ENCODE peak calls at places on chromosomes 1 and 21, in four cellular contexts. One of them, this sample, is unnamed.

GRCh38 chr1:181013144-181013543 is 9.5 kb downstream of the STX6 start:
- DNase-seq in GM12878: no peak
- DNase-seq in WTC11: no peak
- DNase-seq in K562: no peak
- DNase-seq in this sample: peak

GRCh38 chr1:8122160-8122476 is 96.0 kb upstream of the ERRFI1 start:
- DNase-seq in GM12878: no peak
- DNase-seq in WTC11: no peak
- DNase-seq in K562: peak
- DNase-seq in this sample: no peak

GRCh38 chr1:183633676-183634343 is 1.8 kb downstream of the ARPC5 start:
- DNase-seq in GM12878: peak
- DNase-seq in WTC11: no peak
- DNase-seq in K562: no peak
- DNase-seq in this sample: peak

GRCh38 chr1:59697138-59697811 is 117.5 kb upstream of the HOOK1 start:
- DNase-seq in GM12878: no peak
- DNase-seq in WTC11: no peak
- DNase-seq in K562: no peak
- DNase-seq in this sample: peak

GRCh38 chr1:198018529-198018928 is 101.4 kb downstream of the LHX9 start:
- DNase-seq in GM12878: no peak
- DNase-seq in WTC11: no peak
- DNase-seq in K562: no peak
- DNase-seq in this sample: no peak

GRCh38 chr1:36650200-36651065 is 167.7 kb upstream of the CSF3R start:
- DNase-seq in GM12878: no peak
- DNase-seq in WTC11: peak
- DNase-seq in K562: peak
- DNase-seq in this sample: peak

GRCh38 chr1:60989745-60990718 is 92.3 kb upstream of the NFIA start:
- DNase-seq in GM12878: no peak
- DNase-seq in WTC11: no peak
- DNase-seq in K562: no peak
- DNase-seq in this sample: no peak

GRCh38 chr1:218760601-218761570 is 412.8 kb upstream of the LYPLAL1 start:
- DNase-seq in GM12878: no peak
- DNase-seq in WTC11: no peak
- DNase-seq in K562: no peak
- DNase-seq in this sample: no peak

GRCh38 chr1:54645806-54646676 is 4.5 kb downstream of the MROH7 start:
- DNase-seq in GM12878: no peak
- DNase-seq in WTC11: no peak
- DNase-seq in K562: peak
- DNase-seq in this sample: no peak

GRCh38 chr1:14516974-14517812 is 81.3 kb upstream of the KAZN start:
- DNase-seq in GM12878: peak
- DNase-seq in WTC11: no peak
- DNase-seq in K562: no peak
- DNase-seq in this sample: no peak

GRCh38 chr1:244173765-244174164 is 122.7 kb downstream of the ZBTB18 start:
- DNase-seq in GM12878: no peak
- DNase-seq in WTC11: no peak
- DNase-seq in K562: no peak
- DNase-seq in this sample: no peak

GRCh38 chr1:160993544-160993943 is 27.4 kb downstream of the F11R start:
- DNase-seq in GM12878: no peak
- DNase-seq in WTC11: no peak
- DNase-seq in K562: no peak
- DNase-seq in this sample: peak

GRCh38 chr1:207084241-207084640 is 4.4 kb upstream of the C4BPB start:
- DNase-seq in GM12878: no peak
- DNase-seq in WTC11: no peak
- DNase-seq in K562: no peak
- DNase-seq in this sample: no peak

GRCh38 chr1:20153000-20153418 is 13.9 kb downstream of the PLA2G2F start:
- DNase-seq in GM12878: no peak
- DNase-seq in WTC11: peak
- DNase-seq in K562: no peak
- DNase-seq in this sample: no peak

GRCh38 chr21:25639167-25639921 is at the start of gene JAM2:
- DNase-seq in GM12878: no peak
- DNase-seq in WTC11: peak
- DNase-seq in K562: no peak
- DNase-seq in this sample: no peak

GRCh38 chr1:64453695-64454094 is 16.2 kb upstream of the CACHD1 start:
- DNase-seq in GM12878: no peak
- DNase-seq in WTC11: no peak
- DNase-seq in K562: no peak
- DNase-seq in this sample: no peak

GRCh38 chr1:208534979-208535378 is 290.8 kb upstream of the PLXNA2 start:
- DNase-seq in GM12878: no peak
- DNase-seq in WTC11: no peak
- DNase-seq in K562: no peak
- DNase-seq in this sample: no peak

GRCh38 chr1:214335567-214335966 is 54.6 kb downstream of the SMYD2 start:
- DNase-seq in GM12878: no peak
- DNase-seq in WTC11: no peak
- DNase-seq in K562: no peak
- DNase-seq in this sample: no peak

GRCh38 chr1:214330715-214331114 is 49.8 kb downstream of the SMYD2 start:
- DNase-seq in GM12878: no peak
- DNase-seq in WTC11: no peak
- DNase-seq in K562: no peak
- DNase-seq in this sample: no peak

GRCh38 chr1:214331827-214332423 is 51.0 kb downstream of the SMYD2 start:
- DNase-seq in GM12878: no peak
- DNase-seq in WTC11: peak
- DNase-seq in K562: peak
- DNase-seq in this sample: peak

GRCh38 chr1:214331180-214331579 is 50.2 kb downstream of the SMYD2 start:
- DNase-seq in GM12878: no peak
- DNase-seq in WTC11: no peak
- DNase-seq in K562: no peak
- DNase-seq in this sample: no peak

DNA sequence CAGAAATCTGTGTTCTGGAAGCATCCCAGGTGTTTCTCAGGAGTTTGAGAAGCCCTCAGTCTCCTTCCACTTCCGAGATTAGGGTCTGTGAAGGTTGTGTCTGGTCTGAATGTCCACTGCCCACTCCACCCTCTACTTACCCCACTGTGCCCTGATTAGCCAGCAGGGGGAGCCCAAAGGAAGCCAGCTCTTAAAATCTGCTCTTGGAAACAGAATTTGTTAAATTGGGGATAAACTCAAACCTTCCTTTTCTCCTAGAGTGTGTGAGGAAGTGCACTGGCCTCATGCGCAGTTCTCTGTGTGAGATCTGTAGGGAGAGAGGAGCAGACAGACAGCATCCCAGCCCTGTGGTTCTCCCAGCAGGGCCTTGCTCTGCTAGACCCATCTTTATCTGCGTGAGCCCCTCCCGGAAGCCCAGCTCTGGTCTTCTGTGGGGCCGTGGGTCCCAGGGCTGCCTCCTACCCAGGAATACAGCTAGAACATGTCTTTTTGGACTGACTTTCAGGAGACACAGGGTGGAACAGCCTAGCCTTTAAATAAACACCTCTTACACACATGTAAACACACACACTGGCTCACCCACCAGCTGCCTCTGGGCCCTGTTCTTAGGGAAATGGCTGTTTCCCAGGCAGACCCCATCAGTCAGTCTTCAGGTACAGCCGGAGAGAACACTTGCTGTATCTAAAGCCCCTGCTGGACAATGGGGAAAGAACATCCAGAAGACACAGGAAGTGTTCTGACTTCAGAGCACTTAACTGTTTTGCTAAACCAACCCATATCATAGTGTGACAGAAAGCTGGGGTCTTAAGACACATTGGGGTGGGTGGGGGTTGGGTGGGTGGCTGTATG is 52.2 kb downstream of the SMYD2 start:
- DNase-seq in GM12878: no peak
- DNase-seq in WTC11: peak
- DNase-seq in K562: peak
- DNase-seq in this sample: peak
- TF ChIP-seq NR2C2 in GM12878: no peak
- TF ChIP-seq NR2C2 in WTC11: no peak
- TF ChIP-seq NR2C2 in K562: no peak
- TF ChIP-seq NR2C2 in this sample: no peak

GRCh38 chr1:221963742-221964141 is 221.9 kb upstream of the DUSP10 start:
- DNase-seq in GM12878: no peak
- DNase-seq in WTC11: no peak
- DNase-seq in K562: no peak
- DNase-seq in this sample: no peak

GRCh38 chr1:221962385-221962784 is 220.5 kb upstream of the DUSP10 start:
- DNase-seq in GM12878: no peak
- DNase-seq in WTC11: no peak
- DNase-seq in K562: no peak
- DNase-seq in this sample: no peak

GRCh38 chr1:221965252-221965651 is 223.4 kb upstream of the DUSP10 start:
- DNase-seq in GM12878: no peak
- DNase-seq in WTC11: no peak
- DNase-seq in K562: no peak
- DNase-seq in this sample: peak

DNA sequence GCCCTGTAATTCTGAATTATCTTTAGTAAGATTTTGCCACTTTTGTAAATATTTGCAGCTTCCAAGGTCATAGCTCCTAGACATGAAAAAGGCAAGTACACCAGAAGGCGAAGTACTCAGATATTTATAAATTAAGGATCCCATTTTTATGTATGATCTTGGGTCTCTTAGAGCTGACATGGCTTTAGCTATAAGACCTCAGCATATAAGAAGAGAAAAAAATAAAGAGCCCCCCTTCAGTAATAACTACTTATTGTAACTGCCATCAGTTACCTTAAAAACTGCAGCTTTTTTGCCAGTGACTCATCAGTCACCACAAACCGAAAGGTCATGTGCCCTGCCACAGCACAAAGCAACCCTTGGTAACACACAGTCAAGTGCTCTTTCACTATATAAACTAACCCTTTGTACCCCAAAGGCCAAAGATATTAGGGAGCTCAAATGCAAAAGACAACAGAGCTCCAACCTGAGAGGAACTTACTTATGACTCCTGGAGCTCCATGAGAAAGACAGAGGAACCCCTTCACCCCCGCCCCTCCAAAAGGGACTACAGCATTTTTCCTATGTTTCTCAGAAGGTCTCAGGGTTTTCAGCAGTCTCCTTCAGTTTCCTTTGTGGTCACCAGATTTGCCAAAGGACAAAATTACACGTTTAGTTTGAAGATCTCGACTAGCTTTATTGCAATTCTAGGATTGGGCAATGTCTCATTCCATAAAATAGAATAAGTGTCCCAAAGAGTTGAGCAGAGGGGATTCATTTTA is 219.8 kb upstream of the DUSP10 start:
- DNase-seq in GM12878: peak
- DNase-seq in WTC11: no peak
- DNase-seq in K562: peak
- DNase-seq in this sample: peak
- TF ChIP-seq NR2C2 in GM12878: no peak
- TF ChIP-seq NR2C2 in WTC11: no peak
- TF ChIP-seq NR2C2 in K562: peak
- TF ChIP-seq NR2C2 in this sample: no peak

DNA sequence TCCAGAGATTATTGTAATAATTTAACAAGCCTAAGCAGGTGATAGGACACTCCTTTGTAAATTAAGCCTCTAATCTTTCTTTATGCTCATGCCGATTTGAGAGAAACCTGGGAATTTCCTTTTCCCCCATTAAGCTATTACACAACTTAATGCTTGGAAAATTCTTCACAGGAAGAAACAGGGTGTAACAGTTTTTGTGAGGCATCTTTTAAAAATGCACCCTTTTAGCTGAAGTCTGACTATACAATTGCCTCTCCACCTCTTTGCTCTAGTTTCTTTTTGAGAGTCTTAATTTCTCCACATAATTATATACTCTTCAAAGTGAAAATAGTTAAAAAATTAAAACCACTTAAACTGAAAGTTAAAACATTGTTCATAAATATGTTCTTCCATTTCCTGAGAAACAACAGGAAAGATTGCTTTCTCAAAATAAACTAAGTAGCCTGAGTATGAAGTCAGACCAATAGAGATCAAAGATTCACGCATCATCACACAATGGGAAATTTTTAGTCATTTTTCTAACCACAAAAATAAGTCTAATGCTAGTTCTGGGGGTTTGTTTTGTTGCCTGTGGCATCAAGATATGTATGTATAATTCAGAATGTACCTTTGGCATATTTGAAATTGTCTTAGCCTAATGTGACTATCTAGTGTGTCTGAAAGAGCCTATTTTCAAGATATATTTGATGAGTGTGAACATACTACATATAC is 34.7 kb downstream of the LRRC8D start:
- DNase-seq in GM12878: peak
- DNase-seq in WTC11: no peak
- DNase-seq in K562: no peak
- DNase-seq in this sample: no peak
- TF ChIP-seq NR2C2 in GM12878: no peak
- TF ChIP-seq NR2C2 in WTC11: no peak
- TF ChIP-seq NR2C2 in K562: no peak
- TF ChIP-seq NR2C2 in this sample: no peak

DNA sequence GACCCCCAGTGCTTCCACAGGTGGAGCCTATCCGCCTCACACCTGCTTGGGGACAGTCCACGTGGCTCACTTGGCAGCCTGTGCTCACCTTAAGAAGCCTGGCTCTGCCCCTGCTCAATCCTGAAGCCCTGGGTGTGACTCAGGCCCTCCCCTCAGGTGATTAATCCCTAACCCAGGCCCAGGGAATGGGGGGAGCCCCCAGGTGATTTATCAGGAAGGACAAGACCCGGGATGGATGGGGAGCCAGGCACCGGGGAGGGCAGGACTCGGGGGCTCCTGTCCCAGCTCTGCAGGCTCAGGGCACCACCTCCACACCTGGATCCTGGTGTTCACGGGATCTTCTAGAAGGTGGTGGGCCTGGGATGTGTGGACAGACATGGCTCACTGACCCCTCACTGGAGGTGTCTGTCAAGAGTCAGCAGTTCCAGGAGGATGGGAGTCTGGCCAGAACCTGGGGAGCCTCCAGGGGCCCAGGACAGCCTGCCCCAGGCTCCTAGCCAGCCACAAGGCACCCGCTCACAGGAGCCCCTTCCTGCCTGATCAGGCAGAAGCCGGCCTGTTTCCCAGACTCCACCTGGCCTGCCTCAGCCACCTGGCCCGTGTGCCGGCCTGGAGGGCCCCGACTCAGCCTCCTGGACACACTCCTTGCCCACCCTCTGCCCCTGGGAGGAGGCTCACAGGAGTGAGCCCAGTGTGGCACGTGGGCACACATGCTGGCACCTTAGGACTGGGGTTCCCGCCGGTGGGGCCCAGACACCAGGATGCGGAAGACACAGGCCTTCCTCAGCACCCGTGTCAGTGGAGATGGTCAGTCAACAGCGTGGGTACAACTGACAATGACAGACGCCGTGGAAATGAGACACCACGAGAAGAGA is 38.6 kb upstream of the COL6A1 start:
- DNase-seq in GM12878: no peak
- DNase-seq in WTC11: no peak
- DNase-seq in K562: no peak
- DNase-seq in this sample: no peak
- TF ChIP-seq NR2C2 in GM12878: no peak
- TF ChIP-seq NR2C2 in WTC11: no peak
- TF ChIP-seq NR2C2 in K562: no peak
- TF ChIP-seq NR2C2 in this sample: no peak

This sample was measured in HepG2.